ENCODE peak calls at places on chromosomes 2 and 18, in eight cellular contexts. L, X, O, R, N, D, V and C are unnamed samples.

GRCh38 chr18:35478520-35479435 is 19.0 kb downstream of the INO80C start:
- DNase-seq in D (no peak), O (peak; percentile 80), R (peak; percentile 88), N (no peak), X (no peak), V (peak; percentile 100), L (no peak), C (peak; percentile 99)

GRCh38 chr2:227551804-227552203 is 46.9 kb upstream of the SCYGR2 start:
- DNase-seq in D (no peak), R (no peak), L (no peak), O (no peak), N (no peak), X (no peak), V (no peak), C (no peak)

GRCh38 chr2:172969171-172969570 is 106.5 kb upstream of the MAP3K20 start:
- DNase-seq in X (no peak), O (no peak), L (no peak), D (no peak), N (no peak), R (no peak), V (no peak), C (peak; percentile 70)

GRCh38 chr2:47602996-47603395 is 179.9 kb upstream of the MSH6 start:
- DNase-seq in O (peak; percentile 8), V (peak; percentile 39), L (no peak), X (no peak), R (peak; percentile 48), N (no peak), D (no peak), C (peak; percentile 17)

GRCh38 chr2:128438586-128438985 is 119.9 kb upstream of the HS6ST1 start:
- DNase-seq in L (no peak), O (no peak), D (peak; percentile 60), R (no peak), N (no peak), X (peak; percentile 50), V (no peak), C (no peak)

GRCh38 chr2:238169021-238169707 is 10.4 kb downstream of the ERFE start:
- DNase-seq in L (no peak), D (peak; percentile 71), N (peak; percentile 89), V (peak; percentile 81), X (no peak), O (peak; percentile 96), R (peak; percentile 97), C (peak; percentile 94)

GRCh38 chr2:13260401-13260800 is 543.7 kb downstream of the TRIB2 start:
- DNase-seq in L (no peak), V (peak; percentile 2), R (no peak), D (no peak), N (no peak), O (no peak), X (no peak), C (no peak)

GRCh38 chr2:239211391-239212094 is 189.3 kb downstream of the HDAC4 start:
- DNase-seq in X (peak; percentile 54), N (no peak), V (no peak), D (no peak), R (no peak), L (peak; percentile 2), O (no peak), C (no peak)

GRCh38 chr2:36951574-36951973 is 14.8 kb downstream of the STRN start:
- DNase-seq in O (peak; percentile 25), X (no peak), N (no peak), R (peak; percentile 47), D (no peak), L (no peak), V (peak; percentile 97), C (peak; percentile 73)

GRCh38 chr2:1715184-1716012 is 28.9 kb downstream of the PXDN start:
- DNase-seq in R (no peak), X (no peak), L (no peak), N (no peak), O (peak; percentile 58), D (no peak), V (no peak), C (no peak)

DNA sequence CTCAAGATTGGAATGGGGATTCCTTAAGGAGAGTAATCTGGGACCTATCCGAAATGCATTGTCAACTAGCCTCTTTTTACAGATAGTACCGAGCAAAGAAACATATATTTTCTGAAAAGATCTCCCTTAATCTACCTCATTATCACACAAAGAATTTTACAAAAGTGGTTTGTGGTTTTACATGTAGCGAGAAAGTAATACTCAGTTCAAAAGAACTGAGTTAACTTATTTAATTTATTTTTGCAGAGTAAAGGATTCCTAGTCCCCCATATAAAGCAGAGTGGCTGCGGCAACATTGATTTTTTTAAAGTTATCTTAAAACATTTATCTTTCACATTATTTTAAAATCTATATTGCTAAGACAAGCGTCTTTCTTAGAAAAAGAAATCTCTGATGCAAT is 15.9 kb upstream of the SOS1 start:
- DNase-seq in L (no peak), O (no peak), D (no peak), X (no peak), N (no peak), V (no peak), R (no peak), C (no peak)
- H3K4me3 ChIP-seq in L (no peak overlapping the region), O (no peak overlapping the region), D (no peak overlapping the region), X (no peak overlapping the region), N (no peak overlapping the region), V (no peak overlapping the region), R (no peak overlapping the region), C (no peak overlapping the region)

DNA sequence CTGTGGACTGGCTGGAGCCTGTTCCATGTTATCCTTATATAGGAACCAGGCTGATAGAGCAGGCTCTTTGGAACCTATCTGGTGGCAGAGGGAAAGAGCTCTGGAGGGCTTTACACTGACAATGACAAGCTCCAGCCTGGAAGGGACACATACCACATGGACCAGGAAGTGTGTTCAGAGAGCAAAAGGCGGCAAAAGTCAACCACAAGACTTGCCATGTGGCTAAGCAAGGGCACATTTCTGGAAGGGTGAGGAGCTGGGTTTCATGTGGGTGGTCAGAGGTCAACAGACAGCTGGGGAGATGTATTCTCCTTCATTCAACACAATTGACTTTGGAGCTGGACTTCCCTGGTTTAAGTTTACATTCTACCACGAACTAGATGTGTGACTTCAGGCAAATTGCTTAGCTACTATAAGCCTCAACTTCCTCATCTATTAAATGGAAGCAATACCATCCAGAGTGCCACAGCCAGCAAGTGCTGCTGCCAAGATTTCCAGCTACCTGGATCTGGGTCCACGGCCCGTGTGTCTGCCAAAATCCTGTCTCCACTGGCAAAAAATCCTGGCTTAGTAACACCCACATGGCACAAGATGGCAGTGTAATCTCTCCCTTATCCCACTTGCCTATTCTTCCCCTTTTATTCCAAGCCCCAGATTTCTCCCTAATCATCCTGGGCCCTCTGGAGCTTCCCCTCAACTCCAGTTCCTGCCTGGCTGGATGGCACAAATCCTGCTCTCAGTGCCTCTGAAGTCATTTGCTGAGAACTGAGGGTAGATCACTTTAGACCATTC is 325.3 kb downstream of the DYSF start:
- DNase-seq in D (peak; percentile 57), L (no peak), O (no peak), N (no peak), R (no peak), X (no peak), V (no peak), C (no peak)
- TF ChIP-seq CTCF in D (no peak), L (no peak), O (peak; percentile 14), N (peak; percentile 36), R (peak; percentile 8), X (no peak), V (peak; percentile 12), C (no peak)

GRCh38 chr18:62018034-62018760 is 125.4 kb upstream of the RNF152 start:
- DNase-seq in V (no peak), N (peak; percentile 69), O (peak; percentile 96), R (peak; percentile 79), L (no peak), D (no peak), X (no peak), C (peak; percentile 52)

GRCh38 chr18:62018761-62019041 is 125.9 kb upstream of the RNF152 start:
- DNase-seq in L (no peak), D (no peak), R (no peak), V (no peak), X (no peak), O (no peak), N (no peak), C (no peak)

GRCh38 chr18:62017618-62018017 is 124.8 kb upstream of the RNF152 start:
- DNase-seq in N (no peak), O (peak; percentile 57), V (no peak), L (no peak), R (no peak), X (no peak), D (no peak), C (no peak)
- H3K4me3 ChIP-seq in N (no peak overlapping the region), O (no peak overlapping the region), V (no peak overlapping the region), L (no peak overlapping the region), R (no peak overlapping the region), X (no peak overlapping the region), D (peak overlapping the region; percentile 4), C (no peak overlapping the region)

GRCh38 chr2:16320716-16321115 is 344.9 kb downstream of the CYRIA start:
- DNase-seq in R (no peak), V (no peak), D (no peak), L (no peak), X (no peak), O (no peak), N (no peak), C (no peak)

GRCh38 chr2:16323131-16323520 is 342.5 kb downstream of the CYRIA start:
- DNase-seq in L (no peak), R (no peak), V (no peak), D (no peak), X (no peak), O (no peak), N (no peak), C (no peak)

GRCh38 chr2:16321256-16321655 is 344.4 kb downstream of the CYRIA start:
- DNase-seq in X (no peak), V (no peak), O (no peak), R (no peak), N (no peak), L (no peak), D (no peak), C (no peak)

GRCh38 chr2:16322308-16323130 is 343.1 kb downstream of the CYRIA start:
- DNase-seq in X (no peak), L (no peak), N (no peak), V (no peak), D (no peak), R (no peak), O (no peak), C (no peak)

DNA sequence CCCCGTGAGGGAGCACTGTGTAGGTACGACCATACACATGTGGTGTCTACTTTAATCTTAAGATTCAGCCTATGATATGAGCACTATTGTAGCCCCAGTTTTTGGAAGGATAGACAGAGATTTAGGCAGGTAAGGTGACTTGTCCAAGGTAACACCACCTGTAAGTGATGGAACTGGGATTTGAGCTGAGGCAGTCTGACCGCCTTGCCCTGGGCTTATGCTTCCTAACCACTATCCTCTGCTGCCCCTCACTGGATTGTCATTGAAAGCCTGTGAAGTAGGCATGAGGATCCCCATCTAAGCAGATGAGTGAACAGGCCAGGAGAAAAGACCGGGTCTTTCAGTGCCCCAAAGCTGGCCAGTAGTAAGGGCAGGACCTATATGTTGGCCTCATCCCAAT is 343.8 kb downstream of the CYRIA start:
- DNase-seq in O (no peak), N (no peak), L (peak; percentile 51), D (no peak), R (no peak), X (no peak), V (no peak), C (no peak)
- TF ChIP-seq CTCF in O (no peak), N (no peak), L (peak; percentile 23), D (no peak), R (no peak), X (no peak), V (no peak), C (no peak)